ENCODE peak calls at places on chromosomes 11 and 22, in six cellular contexts. L is IMR-90, B is Right ventricle myocardium superior, A is BJ, H is COR-L47, N is NCI-H1092. Z is an unnamed sample.

GRCh38 chr22:36318442-36318841 is 65.5 kb downstream of the APOL1 start:
- DNase-seq in H (no peak), B (no peak), N (no peak), A (no peak), L (no peak), Z (peak; percentile 13)

GRCh38 chr11:19398273-19398672 is 157.5 kb upstream of the E2F8 start:
- DNase-seq in A (no peak), B (no peak), N (no peak), L (peak; percentile 19), H (no peak), Z (no peak)

GRCh38 chr22:30754971-30755759 is 60.5 kb downstream of the OSBP2 start:
- DNase-seq in A (peak; percentile 7), N (peak; percentile 51), L (peak; percentile 84), B (peak; percentile 48), H (peak; percentile 62), Z (peak; percentile 48)

GRCh38 chr11:77046060-77046501 is 11.9 kb downstream of the B3GNT6 start:
- DNase-seq in A (no peak), B (peak; percentile 55), L (no peak), N (no peak), H (peak; percentile 74), Z (peak; percentile 41)

GRCh38 chr22:25835348-25835747 is 93.4 kb downstream of the MYO18B start:
- DNase-seq in L (no peak), H (no peak), N (no peak), A (no peak), B (no peak), Z (no peak)

GRCh38 chr11:70473873-70474690 is 75.8 kb downstream of the CTTN start:
- DNase-seq in N (no peak), L (no peak), H (no peak), B (no peak), A (no peak), Z (no peak)

GRCh38 chr11:62171261-62171723 is 18.7 kb upstream of the SCGB1D1 start:
- DNase-seq in H (peak; percentile 87), B (peak; percentile 76), N (peak; percentile 89), A (peak; percentile 13), L (peak; percentile 66), Z (peak; percentile 68)

GRCh38 chr11:63958013-63958412 is 16.4 kb upstream of the COX8A start:
- DNase-seq in H (no peak), L (no peak), N (no peak), A (no peak), B (no peak), Z (no peak)

GRCh38 chr22:36160499-36160942 is at the start of gene APOL3:
- DNase-seq in B (peak; percentile 87), A (no peak), N (no peak), H (no peak), L (peak; percentile 47), Z (peak; percentile 85)

GRCh38 chr11:32893947-32894827 is 1.6 kb downstream of the QSER1 start:
- DNase-seq in B (no peak), H (peak; percentile 81), L (peak; percentile 82), A (peak; percentile 35), N (peak; percentile 21), Z (no peak)

GRCh38 chr11:5550440-5551095 is 2.2 kb upstream of the OR52H1 start:
- DNase-seq in A (peak; percentile 51), L (peak; percentile 91), B (no peak), H (no peak), N (no peak), Z (no peak)

GRCh38 chr11:86294026-86294425 is 8.0 kb upstream of the HIKESHI start:
- DNase-seq in N (no peak), L (peak; percentile 5), H (no peak), A (no peak), B (no peak), Z (no peak)

GRCh38 chr11:130522284-130522961 is 74.0 kb downstream of the ADAMTS15 start:
- DNase-seq in H (no peak), A (peak; percentile 51), B (peak; percentile 96), L (peak; percentile 97), N (no peak), Z (peak; percentile 96)